ENCODE peak calls at places on chromosome 7, in seven cellular contexts. A is SHP77, H is NCI-H460, I is endothelial cell, K is HCEC 1CT, F is posterior cingulate gyrus, E is ACHN. O is an unnamed sample.

GRCh38 chr7:66748127-66748511 is 7.6 kb downstream of the RABGEF1 start:
- DNase-seq in K (no peak), A (no peak), I (no peak), H (no peak), E (no peak), F (no peak), O (no peak)

GRCh38 chr7:158743219-158743618 is 38.6 kb upstream of the NCAPG2 start:
- DNase-seq in F (no peak), I (no peak), K (no peak), E (no peak), H (no peak), A (no peak), O (no peak)

GRCh38 chr7:69982197-69982596 is 383.9 kb downstream of the AUTS2 start:
- DNase-seq in F (no peak), H (peak), I (no peak), A (no peak), K (no peak), E (no peak), O (no peak)

GRCh38 chr7:128841961-128842673 is 11.9 kb downstream of the FLNC start:
- DNase-seq in E (peak), F (no peak), K (peak), A (no peak), H (peak), I (peak), O (no peak)

GRCh38 chr7:151317936-151318335 is 23.7 kb upstream of the NUB1 start:
- DNase-seq in I (no peak), E (no peak), A (no peak), F (no peak), H (no peak), K (no peak), O (no peak)

GRCh38 chr7:8579661-8580060 is 146.3 kb downstream of the NXPH1 start:
- DNase-seq in K (no peak), F (no peak), E (no peak), A (no peak), H (no peak), I (no peak), O (no peak)

GRCh38 chr7:47405921-47406765 is 175.8 kb downstream of the TNS3 start:
- DNase-seq in K (no peak), I (no peak), E (no peak), F (peak), H (no peak), A (no peak), O (no peak)

GRCh38 chr7:38694326-38694725 is 63.2 kb upstream of the AMPH start:
- DNase-seq in K (no peak), E (no peak), H (no peak), A (no peak), I (no peak), F (no peak), O (no peak)

GRCh38 chr7:155576416-155576815 is 30.1 kb upstream of the CNPY1 start:
- DNase-seq in I (no peak), F (no peak), E (no peak), K (no peak), A (no peak), H (no peak), O (no peak)

GRCh38 chr7:135253851-135254815 is 20.5 kb downstream of the STRA8 start:
- DNase-seq in H (peak), F (peak), E (peak), K (peak), I (peak), A (peak), O (peak)

GRCh38 chr7:155343661-155344121 is 46.0 kb downstream of the INSIG1 start:
- DNase-seq in E (no peak), K (no peak), I (no peak), H (no peak), F (no peak), A (no peak), O (peak)

GRCh38 chr7:74656421-74656910 is 1.1 kb upstream of the GTF2I start:
- DNase-seq in A (no peak), E (peak), F (peak), H (no peak), I (peak), K (peak), O (peak)

GRCh38 chr7:33591481-33591880 is 313.9 kb upstream of the BMPER start:
- DNase-seq in F (no peak), K (no peak), H (no peak), A (no peak), E (no peak), I (no peak), O (no peak)